ENCODE peak calls at places on chromosomes 13 and 19, in five cellular contexts. One of them, this sample, is unnamed.

GRCh38 chr19:35608250-35608649 is 4.3 kb upstream of the HAUS5 start:
- DNase-seq in left ventricle myocardium inferior: no peak
- DNase-seq in GM04504: no peak
- DNase-seq in upper lobe of right lung: no peak
- DNase-seq in nucleus accumbens: no peak
- DNase-seq in this sample: no peak

GRCh38 chr13:30864352-30865130 is 41.5 kb upstream of the MEDAG start:
- DNase-seq in GM04504: no peak
- DNase-seq in upper lobe of right lung: no peak
- DNase-seq in nucleus accumbens: no peak
- DNase-seq in left ventricle myocardium inferior: no peak
- DNase-seq in this sample: no peak

GRCh38 chr13:34847751-34848150 is 94.3 kb upstream of the NBEA start:
- DNase-seq in left ventricle myocardium inferior: no peak
- DNase-seq in GM04504: no peak
- DNase-seq in nucleus accumbens: no peak
- DNase-seq in upper lobe of right lung: no peak
- DNase-seq in this sample: no peak

GRCh38 chr13:79901336-79901735 is 420.4 kb downstream of the NDFIP2 start:
- DNase-seq in nucleus accumbens: no peak
- DNase-seq in left ventricle myocardium inferior: no peak
- DNase-seq in GM04504: no peak
- DNase-seq in upper lobe of right lung: no peak
- DNase-seq in this sample: no peak

GRCh38 chr13:99028890-99029289 is 51.0 kb upstream of the DOCK9 start:
- DNase-seq in upper lobe of right lung: no peak
- DNase-seq in GM04504: no peak
- DNase-seq in nucleus accumbens: no peak
- DNase-seq in left ventricle myocardium inferior: no peak
- DNase-seq in this sample: no peak

GRCh38 chr19:28235606-28236125 is 977.3 kb downstream of the UQCRFS1 start:
- DNase-seq in left ventricle myocardium inferior: no peak
- DNase-seq in nucleus accumbens: no peak
- DNase-seq in GM04504: no peak
- DNase-seq in upper lobe of right lung: no peak
- DNase-seq in this sample: no peak

GRCh38 chr19:13229246-13229645 is 79.0 kb downstream of the IER2 start:
- DNase-seq in upper lobe of right lung: no peak
- DNase-seq in nucleus accumbens: no peak
- DNase-seq in left ventricle myocardium inferior: no peak
- DNase-seq in GM04504: no peak
- DNase-seq in this sample: no peak

GRCh38 chr19:49378501-49378900 is 9.5 kb upstream of the KASH5 start:
- DNase-seq in upper lobe of right lung: no peak
- DNase-seq in GM04504: no peak
- DNase-seq in left ventricle myocardium inferior: no peak
- DNase-seq in nucleus accumbens: no peak
- DNase-seq in this sample: no peak

GRCh38 chr13:83352391-83352790 is 529.9 kb downstream of the SLITRK1 start:
- DNase-seq in left ventricle myocardium inferior: no peak
- DNase-seq in nucleus accumbens: no peak
- DNase-seq in GM04504: no peak
- DNase-seq in upper lobe of right lung: no peak
- DNase-seq in this sample: no peak

GRCh38 chr13:45119469-45119989 is 781 bp upstream of the GTF2F2 start:
- DNase-seq in nucleus accumbens: no peak
- DNase-seq in GM04504: no peak
- DNase-seq in upper lobe of right lung: no peak
- DNase-seq in left ventricle myocardium inferior: no peak
- DNase-seq in this sample: peak; percentile 65

GRCh38 chr13:50415428-50415827 is 400.2 kb downstream of the KCNRG start:
- DNase-seq in left ventricle myocardium inferior: no peak
- DNase-seq in upper lobe of right lung: no peak
- DNase-seq in GM04504: no peak
- DNase-seq in nucleus accumbens: no peak
- DNase-seq in this sample: no peak

GRCh38 chr13:48564046-48564445 is 31.2 kb upstream of the RCBTB2 start:
- DNase-seq in left ventricle myocardium inferior: no peak
- DNase-seq in nucleus accumbens: no peak
- DNase-seq in GM04504: no peak
- DNase-seq in upper lobe of right lung: no peak
- DNase-seq in this sample: no peak

GRCh38 chr13:112952759-112953541 is 16.1 kb upstream of the MCF2L start:
- DNase-seq in nucleus accumbens: no peak
- DNase-seq in left ventricle myocardium inferior: no peak
- DNase-seq in upper lobe of right lung: no peak
- DNase-seq in GM04504: no peak
- DNase-seq in this sample: no peak

GRCh38 chr13:112444416-112445399 is 68.6 kb downstream of the SPACA7 start:
- DNase-seq in left ventricle myocardium inferior: no peak
- DNase-seq in nucleus accumbens: no peak
- DNase-seq in upper lobe of right lung: peak; percentile 55
- DNase-seq in GM04504: no peak
- DNase-seq in this sample: peak; percentile 42

GRCh38 chr13:100836696-100837095 is 162.1 kb upstream of the TMTC4 start:
- DNase-seq in left ventricle myocardium inferior: no peak
- DNase-seq in upper lobe of right lung: no peak
- DNase-seq in GM04504: no peak
- DNase-seq in nucleus accumbens: no peak
- DNase-seq in this sample: no peak

GRCh38 chr19:42253245-42254082 is 1.5 kb downstream of the ERF start:
- DNase-seq in left ventricle myocardium inferior: peak; percentile 65
- DNase-seq in GM04504: no peak
- DNase-seq in upper lobe of right lung: peak; percentile 86
- DNase-seq in nucleus accumbens: no peak
- DNase-seq in this sample: peak; percentile 80

GRCh38 chr13:37769078-37769477 is 100.5 kb downstream of the TRPC4 start:
- DNase-seq in left ventricle myocardium inferior: no peak
- DNase-seq in GM04504: no peak
- DNase-seq in nucleus accumbens: no peak
- DNase-seq in upper lobe of right lung: no peak
- DNase-seq in this sample: no peak

GRCh38 chr19:1154731-1155351 is 19.2 kb downstream of the SBNO2 start:
- DNase-seq in left ventricle myocardium inferior: peak; percentile 88
- DNase-seq in GM04504: peak; percentile 85
- DNase-seq in nucleus accumbens: peak; percentile 28
- DNase-seq in upper lobe of right lung: peak; percentile 96
- DNase-seq in this sample: no peak

GRCh38 chr19:2231621-2232221 is 4.4 kb downstream of the PLEKHJ1 start:
- DNase-seq in left ventricle myocardium inferior: no peak
- DNase-seq in GM04504: no peak
- DNase-seq in upper lobe of right lung: no peak
- DNase-seq in nucleus accumbens: no peak
- DNase-seq in this sample: no peak

GRCh38 chr13:85985791-85986190 is 186.6 kb upstream of the SLITRK6 start:
- DNase-seq in nucleus accumbens: no peak
- DNase-seq in left ventricle myocardium inferior: no peak
- DNase-seq in GM04504: no peak
- DNase-seq in upper lobe of right lung: no peak
- DNase-seq in this sample: no peak

GRCh38 chr13:75495938-75496337 is 14.0 kb upstream of the TBC1D4 start:
- DNase-seq in GM04504: no peak
- DNase-seq in nucleus accumbens: no peak
- DNase-seq in upper lobe of right lung: no peak
- DNase-seq in left ventricle myocardium inferior: no peak
- DNase-seq in this sample: no peak

This sample was measured in stimulated activated effector memory CD8-positive, alpha-beta T cell treated with anti-CD3 and anti-CD28 coated beads, Interleukin-12 subunit alpha, Interleukin-12 subunit beta, amount 100 ng/mL, for 72 hours.